ENCODE peak calls at places on chromosomes 12 and 14, in ten cellular contexts. A is mesothelial cell of epicardium, T is AG10803, K is dorsolateral prefrontal cortex, D is SK-N-SH, B is prostate gland, M is MCF 10A, N is fibroblast of villous mesenchyme, O is AG04449, G is BE2C. Z is an unnamed sample.

GRCh38 chr14:94356379-94357056 is 31.9 kb downstream of the SERPINA1 start:
- DNase-seq in A (no peak), T (no peak), K (no peak), D (no peak), B (no peak), M (no peak), N (no peak), O (no peak), G (no peak), Z (no peak)

GRCh38 chr12:62761658-62762057 is 173.3 kb downstream of the PPM1H start:
- DNase-seq in A (no peak), T (peak), K (no peak), D (no peak), B (no peak), M (no peak), N (peak), O (no peak), G (no peak), Z (no peak)

GRCh38 chr14:64919618-64920017 is 5.4 kb downstream of the CHURC1 start:
- DNase-seq in A (no peak), T (peak), K (no peak), D (no peak), B (no peak), M (peak), N (no peak), O (no peak), G (no peak), Z (no peak)

GRCh38 chr12:121523741-121524140 is 57.1 kb downstream of the KDM2B start:
- DNase-seq in A (no peak), T (no peak), K (no peak), D (no peak), B (no peak), M (no peak), N (no peak), O (no peak), G (no peak), Z (no peak)

GRCh38 chr12:53791735-53792326 is 40.1 kb upstream of the CISTR start:
- DNase-seq in A (no peak), T (peak), K (no peak), D (no peak), B (no peak), M (peak), N (peak), O (no peak), G (peak), Z (no peak)

GRCh38 chr14:94132285-94132887 is 3.0 kb upstream of the IFI27L2 start:
- DNase-seq in A (peak), T (peak), K (no peak), D (peak), B (peak), M (peak), N (peak), O (no peak), G (peak), Z (peak)

GRCh38 chr12:88448337-88448944 is 131.8 kb downstream of the KITLG start:
- DNase-seq in A (no peak), T (no peak), K (no peak), D (no peak), B (no peak), M (no peak), N (no peak), O (no peak), G (no peak), Z (no peak)

GRCh38 chr14:55240526-55241178 is 30.6 kb upstream of the FBXO34 start:
- DNase-seq in A (no peak), T (peak), K (no peak), D (peak), B (no peak), M (no peak), N (peak), O (peak), G (peak), Z (peak)

GRCh38 chr12:90058721-90059120 is 350.1 kb upstream of the ATP2B1 start:
- DNase-seq in A (no peak), T (peak), K (no peak), D (no peak), B (no peak), M (peak), N (peak), O (peak), G (no peak), Z (no peak)

GRCh38 chr14:64417042-64417770 is 29.1 kb downstream of the MTHFD1 start:
- DNase-seq in A (no peak), T (no peak), K (no peak), D (no peak), B (no peak), M (no peak), N (no peak), O (no peak), G (no peak), Z (no peak)

GRCh38 chr12:12376636-12377448 is 20.0 kb downstream of the BORCS5 start:
- DNase-seq in A (no peak), T (peak), K (no peak), D (peak), B (peak), M (peak), N (peak), O (peak), G (no peak), Z (no peak)

GRCh38 chr14:81143793-81144192 is 77.0 kb downstream of the GTF2A1 start:
- DNase-seq in A (no peak), T (no peak), K (no peak), D (no peak), B (no peak), M (no peak), N (no peak), O (no peak), G (no peak), Z (no peak)

GRCh38 chr12:12620730-12621315 is 9.1 kb downstream of the CREBL2 start:
- DNase-seq in A (no peak), T (no peak), K (no peak), D (no peak), B (no peak), M (no peak), N (no peak), O (no peak), G (no peak), Z (no peak)

GRCh38 chr12:43332977-43333649 is 218.9 kb downstream of the ADAMTS20 start:
- DNase-seq in A (no peak), T (no peak), K (no peak), D (peak), B (no peak), M (no peak), N (peak), O (no peak), G (peak), Z (no peak)

GRCh38 chr12:43337571-43338497 is 214.2 kb downstream of the ADAMTS20 start:
- DNase-seq in A (no peak), T (no peak), K (no peak), D (no peak), B (no peak), M (peak), N (no peak), O (no peak), G (no peak), Z (no peak)

GRCh38 chr12:43336962-43337555 is 214.9 kb downstream of the ADAMTS20 start:
- DNase-seq in A (no peak), T (peak), K (no peak), D (peak), B (no peak), M (peak), N (peak), O (no peak), G (no peak), Z (no peak)

GRCh38 chr12:43333650-43334043 is 218.4 kb downstream of the ADAMTS20 start:
- DNase-seq in A (no peak), T (no peak), K (no peak), D (peak), B (no peak), M (no peak), N (no peak), O (no peak), G (peak), Z (no peak)

GRCh38 chr12:43338848-43339526 is 213.0 kb downstream of the ADAMTS20 start:
- DNase-seq in A (no peak), T (peak), K (no peak), D (peak), B (no peak), M (peak), N (peak), O (no peak), G (peak), Z (no peak)
- TF ChIP-seq CTCF in A (no peak), T (peak), K (peak), D (peak), B (no peak), M (peak), N (peak), O (peak), G (peak), Z (peak)

DNA sequence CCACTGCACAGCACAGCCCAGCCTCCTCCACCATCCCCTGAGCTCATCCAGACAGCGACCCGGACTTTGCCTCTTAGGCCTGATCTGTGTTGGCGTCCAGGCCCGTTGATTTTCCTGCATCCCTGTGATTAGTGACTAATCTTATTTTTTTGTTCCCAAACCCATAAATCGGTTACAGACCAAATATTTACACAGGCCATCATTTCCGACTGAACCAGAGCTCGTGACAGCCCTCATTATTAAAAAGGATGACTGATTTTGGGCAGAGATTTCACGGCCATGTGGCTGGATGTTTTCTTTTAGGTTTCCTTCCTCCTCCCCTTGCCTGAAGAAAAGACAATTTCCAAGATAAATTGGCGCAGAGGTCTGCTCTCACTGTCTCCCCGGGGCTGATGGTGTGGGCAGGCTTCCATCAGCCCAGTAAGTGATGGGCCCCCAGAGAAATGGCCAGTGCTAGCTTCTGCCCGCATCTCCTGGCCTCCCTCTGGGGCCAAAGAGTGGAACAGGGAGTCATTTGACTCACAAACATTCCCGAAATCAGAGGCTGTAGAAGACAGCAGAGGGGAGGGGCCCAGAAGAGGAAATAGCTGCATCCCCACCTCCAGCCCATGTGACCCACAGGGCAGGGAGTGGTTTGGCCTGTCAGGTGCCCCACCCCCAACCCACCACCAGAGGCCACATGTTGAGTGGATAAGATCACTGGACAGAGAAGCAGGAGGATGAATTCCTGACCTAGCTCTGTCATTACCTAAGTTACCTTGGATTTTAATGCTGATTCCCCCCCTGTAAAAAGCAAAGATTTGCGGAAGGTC is 283.5 kb downstream of the KSR2 start:
- DNase-seq in A (no peak), T (peak), K (no peak), D (peak), B (peak), M (peak), N (peak), O (peak), G (peak), Z (no peak)
- TF ChIP-seq CTCF in A (no peak), T (no peak), K (no peak), D (no peak), B (no peak), M (no peak), N (no peak), O (no peak), G (peak), Z (no peak)

GRCh38 chr12:6327591-6328041 is 14.3 kb downstream of the TNFRSF1A start:
- DNase-seq in A (no peak), T (no peak), K (no peak), D (no peak), B (no peak), M (no peak), N (no peak), O (no peak), G (no peak), Z (no peak)

GRCh38 chr12:6328945-6329692 is 12.8 kb downstream of the TNFRSF1A start:
- DNase-seq in A (no peak), T (no peak), K (no peak), D (no peak), B (no peak), M (no peak), N (no peak), O (no peak), G (peak), Z (no peak)

GRCh38 chr12:6326316-6326959 is 15.4 kb downstream of the TNFRSF1A start:
- DNase-seq in A (no peak), T (peak), K (no peak), D (peak), B (no peak), M (no peak), N (peak), O (no peak), G (peak), Z (peak)

GRCh38 chr12:6328045-6328779 is 13.7 kb downstream of the TNFRSF1A start:
- DNase-seq in A (no peak), T (no peak), K (no peak), D (no peak), B (no peak), M (no peak), N (no peak), O (no peak), G (no peak), Z (no peak)

DNA sequence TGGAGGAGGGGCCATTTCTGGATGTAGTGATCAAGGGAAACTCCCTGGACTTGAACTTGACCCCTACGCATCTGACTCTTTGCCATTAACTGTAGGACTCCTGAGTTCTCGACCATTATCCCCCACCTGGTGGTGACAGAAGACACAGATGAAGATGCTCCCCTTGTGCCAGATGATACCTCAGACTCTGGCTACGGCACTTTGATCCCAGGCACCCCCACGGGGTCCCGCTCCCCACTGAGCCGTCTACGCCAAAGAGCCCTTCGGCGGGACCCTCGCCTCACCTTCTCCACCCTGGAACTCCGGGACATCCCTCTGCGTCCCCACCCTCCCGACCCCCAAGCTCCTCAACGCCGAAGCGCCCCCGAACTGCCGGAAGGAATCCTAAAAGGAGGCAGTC is 14.7 kb downstream of the TNFRSF1A start:
- DNase-seq in A (no peak), T (no peak), K (no peak), D (no peak), B (no peak), M (no peak), N (peak), O (no peak), G (no peak), Z (no peak)
- TF ChIP-seq CTCF in A (no peak), T (no peak), K (no peak), D (no peak), B (no peak), M (no peak), N (no peak), O (no peak), G (no peak), Z (no peak)

GRCh38 chr14:21203470-21204166 is 47.8 kb upstream of the OR5AU1 start:
- DNase-seq in A (no peak), T (no peak), K (no peak), D (no peak), B (no peak), M (no peak), N (no peak), O (no peak), G (no peak), Z (no peak)
- TF ChIP-seq CTCF in A (no peak), T (no peak), K (no peak), D (no peak), B (no peak), M (no peak), N (no peak), O (no peak), G (no peak), Z (no peak)